ENCODE peak calls at places on chromosome 7, in six cellular contexts. G is T-helper 17 cell, S is epithelial cell of prostate, R is NCI-H187 treated with DMSO at 0.1 percent for 48 hours, T is activated gamma-delta T cell treated with Interleukin-2 at 50 U/mL for 16 hours, Y is ACHN. E is an unnamed sample.
A peak's percentile ranks its signal among the peaks of the same experiment; 100 is the strongest.

GRCh38 chr7:5036446-5036845 is 9.2 kb upstream of the RBAK start:
- DNase-seq in G (no peak), R (no peak), Y (no peak), S (no peak), T (no peak), E (no peak)

GRCh38 chr7:34011017-34011680 is 105.8 kb downstream of the BMPER start:
- DNase-seq in R (no peak), G (no peak), Y (no peak), T (no peak), S (no peak), E (no peak)

GRCh38 chr7:37782166-37782565 is 66.2 kb upstream of the NME8 start:
- DNase-seq in T (no peak), S (no peak), R (no peak), Y (no peak), G (no peak), E (no peak)

GRCh38 chr7:151624246-151624928 is 104.7 kb upstream of the RHEB start:
- DNase-seq in G (no peak), Y (no peak), S (no peak), T (no peak), R (no peak), E (no peak)

GRCh38 chr7:90857595-90857994 is 261.5 kb downstream of the CDK14 start:
- DNase-seq in T (no peak), G (no peak), R (no peak), S (no peak), Y (no peak), E (no peak)

GRCh38 chr7:50687575-50688261 is 95.0 kb downstream of the GRB10 start:
- DNase-seq in Y (no peak), R (no peak), S (no peak), G (no peak), T (no peak), E (no peak)

GRCh38 chr7:916291-916941 is 38.1 kb downstream of the ADAP1 start:
- DNase-seq in T (no peak), Y (no peak), R (no peak), S (no peak), G (no peak), E (no peak)

GRCh38 chr7:55120501-55121198 is 101.8 kb downstream of the EGFR start:
- DNase-seq in S (peak; percentile 40), T (no peak), R (no peak), G (no peak), Y (no peak), E (peak; percentile 70)

GRCh38 chr7:112986256-112987031 is 100.2 kb downstream of the GPR85 start:
- DNase-seq in G (no peak), T (no peak), Y (no peak), S (no peak), R (no peak), E (no peak)

GRCh38 chr7:27992092-27992491 is 188.5 kb downstream of the JAZF1 start:
- DNase-seq in G (no peak), T (no peak), R (no peak), S (no peak), Y (no peak), E (no peak)

GRCh38 chr7:131174391-131174790 is 153.3 kb upstream of the MKLN1 start:
- DNase-seq in R (no peak), S (no peak), T (no peak), Y (no peak), G (no peak), E (no peak)

GRCh38 chr7:82715344-82715743 is 271.8 kb upstream of the CACNA2D1 start:
- DNase-seq in Y (no peak), R (no peak), G (no peak), S (no peak), T (no peak), E (no peak)

GRCh38 chr7:111168182-111168581 is 77.3 kb downstream of the LRRN3 start:
- DNase-seq in T (no peak), G (no peak), R (peak; percentile 50), Y (no peak), S (no peak), E (no peak)

GRCh38 chr7:124761164-124761715 is 4.4 kb downstream of the GPR37 start:
- DNase-seq in Y (no peak), R (no peak), G (no peak), T (no peak), S (no peak), E (no peak)

GRCh38 chr7:130901209-130901783 is 167.3 kb upstream of the KLF14 start:
- DNase-seq in Y (peak; percentile 70), G (no peak), R (no peak), S (peak; percentile 88), T (no peak), E (peak; percentile 68)

GRCh38 chr7:5218564-5219360 is 28.7 kb downstream of the WIPI2 start:
- DNase-seq in Y (no peak), G (no peak), R (no peak), S (no peak), T (no peak), E (no peak)

GRCh38 chr7:26868841-26869505 is 4.6 kb upstream of the SKAP2 start:
- DNase-seq in S (no peak), R (no peak), T (no peak), G (no peak), Y (no peak), E (no peak)

GRCh38 chr7:53350241-53350640 is 314.8 kb downstream of the POM121L12 start:
- DNase-seq in R (no peak), S (no peak), Y (peak; percentile 73), T (no peak), G (no peak), E (no peak)

GRCh38 chr7:135769403-135769802 is 20.8 kb upstream of the FAM180A start:
- DNase-seq in R (no peak), G (no peak), S (no peak), Y (no peak), T (no peak), E (no peak)

GRCh38 chr7:151138541-151138910 is 29.0 kb downstream of the GBX1 start:
- DNase-seq in R (no peak), S (no peak), Y (no peak), T (no peak), G (no peak), E (no peak)

GRCh38 chr7:1270181-1270580 is 37.5 kb downstream of the UNCX start:
- DNase-seq in S (no peak), Y (no peak), G (no peak), R (no peak), T (no peak), E (no peak)

GRCh38 chr7:107661081-107661864 is 645 bp downstream of the SLC26A4 start:
- DNase-seq in G (peak; percentile 10), T (peak; percentile 8), R (no peak), Y (peak; percentile 64), S (peak; percentile 12), E (peak; percentile 36)

GRCh38 chr7:6092953-6093354 is 61.8 kb downstream of the ANKRD61 start:
- DNase-seq in G (no peak), S (no peak), Y (no peak), R (no peak), T (no peak), E (no peak)

GRCh38 chr7:101862280-101863220 is 45.1 kb downstream of the CUX1 start:
- DNase-seq in T (no peak), G (no peak), S (no peak), Y (no peak), R (peak; percentile 4), E (peak; percentile 43)

GRCh38 chr7:25926009-25926408 is 226.0 kb upstream of the NFE2L3 start:
- DNase-seq in R (no peak), Y (no peak), T (no peak), S (peak; percentile 79), G (no peak), E (no peak)

GRCh38 chr7:69896100-69896499 is 297.8 kb downstream of the AUTS2 start:
- DNase-seq in R (no peak), Y (no peak), S (no peak), G (no peak), T (no peak), E (no peak)

GRCh38 chr7:98655611-98656010 is 38.5 kb downstream of the NPTX2 start:
- DNase-seq in S (no peak), T (no peak), G (no peak), Y (no peak), R (no peak), E (no peak)

GRCh38 chr7:7957513-7957912 is 11.1 kb upstream of the GLCCI1 start:
- DNase-seq in S (no peak), T (no peak), Y (no peak), G (no peak), R (no peak), E (no peak)

GRCh38 chr7:98251251-98251843 is 685 bp downstream of the TECPR1 start:
- DNase-seq in R (no peak), Y (peak; percentile 58), S (no peak), G (peak; percentile 22), T (peak; percentile 39), E (no peak)

GRCh38 chr7:40621592-40621998 is 486.8 kb downstream of the SUGCT start:
- DNase-seq in T (no peak), G (no peak), Y (no peak), R (no peak), S (no peak), E (no peak)

GRCh38 chr7:65983965-65984654 is 2.1 kb upstream of the GUSB start:
- DNase-seq in Y (peak; percentile 81), R (no peak), T (no peak), G (no peak), S (peak; percentile 20), E (no peak)

GRCh38 chr7:87361320-87361719 is 15.9 kb downstream of the CROT start:
- DNase-seq in T (no peak), R (no peak), Y (no peak), G (no peak), S (no peak), E (no peak)

GRCh38 chr7:121994625-121995410 is 121.9 kb downstream of the PTPRZ1 start:
- DNase-seq in Y (peak; percentile 83), R (peak; percentile 33), T (peak; percentile 5), S (peak; percentile 44), G (no peak), E (no peak)

GRCh38 chr7:128036226-128036940 is 5.1 kb upstream of the LRRC4 start:
- DNase-seq in G (no peak), S (no peak), T (no peak), Y (no peak), R (no peak), E (no peak)

GRCh38 chr7:55285665-55286064 is 79.5 kb upstream of the LANCL2 start:
- DNase-seq in Y (no peak), S (no peak), R (no peak), G (no peak), T (no peak), E (no peak)

GRCh38 chr7:150937848-150938561 is 40.1 kb downstream of the KCNH2 start:
- DNase-seq in Y (no peak), R (peak; percentile 57), T (no peak), G (no peak), S (peak; percentile 31), E (no peak)

GRCh38 chr7:30917216-30917893 is 5.7 kb downstream of the AQP1 start:
- DNase-seq in R (no peak), T (no peak), G (no peak), Y (no peak), S (no peak), E (no peak)

GRCh38 chr7:138814806-138815332 is 16.9 kb upstream of the ATP6V0A4 start:
- DNase-seq in Y (no peak), T (no peak), R (no peak), S (peak; percentile 1), G (no peak), E (no peak)

E was measured in left ventricle myocardium inferior.